ENCODE peak calls at places on chromosomes 1 and 21, in seven cellular contexts. One of them, this sample, is unnamed.

GRCh38 chr1:57424231-57425027 is 569 bp upstream of the DAB1 start:
- DNase-seq in astrocyte of the spinal cord: peak
- DNase-seq in glutamatergic neuron: peak
- DNase-seq in left ventricle myocardium inferior: peak
- DNase-seq in foreskin keratinocyte: peak
- DNase-seq in Caco-2: no peak
- DNase-seq in HFFc6: peak
- DNase-seq in this sample: no peak

GRCh38 chr1:2236695-2237677 is 8.9 kb downstream of the SKI start:
- DNase-seq in glutamatergic neuron: no peak
- DNase-seq in HFFc6: no peak
- DNase-seq in Caco-2: no peak
- DNase-seq in left ventricle myocardium inferior: no peak
- DNase-seq in foreskin keratinocyte: no peak
- DNase-seq in astrocyte of the spinal cord: no peak
- DNase-seq in this sample: no peak

GRCh38 chr1:232704694-232705680 is 75.1 kb upstream of the SIPA1L2 start:
- DNase-seq in glutamatergic neuron: no peak
- DNase-seq in Caco-2: peak
- DNase-seq in HFFc6: peak
- DNase-seq in foreskin keratinocyte: peak
- DNase-seq in left ventricle myocardium inferior: no peak
- DNase-seq in astrocyte of the spinal cord: peak
- DNase-seq in this sample: peak

GRCh38 chr21:27129215-27129614 is 162.3 kb upstream of the ADAMTS5 start:
- DNase-seq in foreskin keratinocyte: no peak
- DNase-seq in astrocyte of the spinal cord: no peak
- DNase-seq in left ventricle myocardium inferior: no peak
- DNase-seq in Caco-2: no peak
- DNase-seq in glutamatergic neuron: no peak
- DNase-seq in HFFc6: no peak
- DNase-seq in this sample: no peak

GRCh38 chr1:176826265-176826664 is 338.2 kb downstream of the ASTN1 start:
- DNase-seq in HFFc6: no peak
- DNase-seq in Caco-2: no peak
- DNase-seq in astrocyte of the spinal cord: no peak
- DNase-seq in left ventricle myocardium inferior: no peak
- DNase-seq in foreskin keratinocyte: no peak
- DNase-seq in glutamatergic neuron: no peak
- DNase-seq in this sample: no peak

GRCh38 chr1:52098139-52098871 is 42.2 kb downstream of the BTF3L4 start:
- DNase-seq in HFFc6: no peak
- DNase-seq in astrocyte of the spinal cord: no peak
- DNase-seq in left ventricle myocardium inferior: no peak
- DNase-seq in glutamatergic neuron: no peak
- DNase-seq in foreskin keratinocyte: no peak
- DNase-seq in Caco-2: no peak
- DNase-seq in this sample: no peak

GRCh38 chr1:111559736-111560279 is 56.4 kb upstream of the ADORA3 start:
- DNase-seq in left ventricle myocardium inferior: no peak
- DNase-seq in glutamatergic neuron: no peak
- DNase-seq in Caco-2: peak
- DNase-seq in HFFc6: peak
- DNase-seq in astrocyte of the spinal cord: peak
- DNase-seq in foreskin keratinocyte: peak
- DNase-seq in this sample: no peak

GRCh38 chr1:230940848-230941247 is 37.8 kb downstream of the TTC13 start:
- DNase-seq in HFFc6: peak
- DNase-seq in glutamatergic neuron: no peak
- DNase-seq in left ventricle myocardium inferior: no peak
- DNase-seq in foreskin keratinocyte: no peak
- DNase-seq in astrocyte of the spinal cord: peak
- DNase-seq in Caco-2: no peak
- DNase-seq in this sample: no peak

GRCh38 chr1:1187938-1188337 is 14.3 kb downstream of the TTLL10 start:
- DNase-seq in glutamatergic neuron: no peak
- DNase-seq in astrocyte of the spinal cord: no peak
- DNase-seq in foreskin keratinocyte: no peak
- DNase-seq in HFFc6: peak
- DNase-seq in Caco-2: no peak
- DNase-seq in left ventricle myocardium inferior: no peak
- DNase-seq in this sample: no peak

GRCh38 chr1:62336638-62337534 is 17.7 kb upstream of the KANK4 start:
- DNase-seq in foreskin keratinocyte: no peak
- DNase-seq in astrocyte of the spinal cord: no peak
- DNase-seq in Caco-2: no peak
- DNase-seq in left ventricle myocardium inferior: no peak
- DNase-seq in glutamatergic neuron: no peak
- DNase-seq in HFFc6: no peak
- DNase-seq in this sample: no peak

GRCh38 chr1:173095632-173096031 is 44.9 kb upstream of the TNFSF18 start:
- DNase-seq in foreskin keratinocyte: peak
- DNase-seq in Caco-2: no peak
- DNase-seq in left ventricle myocardium inferior: no peak
- DNase-seq in astrocyte of the spinal cord: peak
- DNase-seq in HFFc6: peak
- DNase-seq in glutamatergic neuron: no peak
- DNase-seq in this sample: no peak

GRCh38 chr1:184160942-184161698 is 109.6 kb downstream of the TSEN15 start:
- DNase-seq in foreskin keratinocyte: peak
- DNase-seq in HFFc6: peak
- DNase-seq in astrocyte of the spinal cord: no peak
- DNase-seq in left ventricle myocardium inferior: no peak
- DNase-seq in Caco-2: no peak
- DNase-seq in glutamatergic neuron: no peak
- DNase-seq in this sample: no peak

GRCh38 chr1:75579046-75579445 is 31.9 kb downstream of the SLC44A5 start:
- DNase-seq in astrocyte of the spinal cord: no peak
- DNase-seq in HFFc6: no peak
- DNase-seq in Caco-2: no peak
- DNase-seq in left ventricle myocardium inferior: no peak
- DNase-seq in glutamatergic neuron: no peak
- DNase-seq in foreskin keratinocyte: no peak
- DNase-seq in this sample: no peak

GRCh38 chr1:227945891-227946623 is 1.7 kb downstream of the WNT9A start:
- DNase-seq in foreskin keratinocyte: peak
- DNase-seq in Caco-2: no peak
- DNase-seq in left ventricle myocardium inferior: peak
- DNase-seq in HFFc6: no peak
- DNase-seq in glutamatergic neuron: peak
- DNase-seq in astrocyte of the spinal cord: peak
- DNase-seq in this sample: no peak

GRCh38 chr1:234845097-234845660 is 235.2 kb upstream of the IRF2BP2 start:
- DNase-seq in glutamatergic neuron: no peak
- DNase-seq in HFFc6: no peak
- DNase-seq in Caco-2: no peak
- DNase-seq in astrocyte of the spinal cord: peak
- DNase-seq in foreskin keratinocyte: no peak
- DNase-seq in left ventricle myocardium inferior: no peak
- DNase-seq in this sample: no peak

GRCh38 chr1:243390315-243390875 is 134.6 kb downstream of the SDCCAG8 start:
- DNase-seq in glutamatergic neuron: no peak
- DNase-seq in left ventricle myocardium inferior: no peak
- DNase-seq in HFFc6: no peak
- DNase-seq in Caco-2: no peak
- DNase-seq in foreskin keratinocyte: no peak
- DNase-seq in astrocyte of the spinal cord: no peak
- DNase-seq in this sample: no peak

DNA sequence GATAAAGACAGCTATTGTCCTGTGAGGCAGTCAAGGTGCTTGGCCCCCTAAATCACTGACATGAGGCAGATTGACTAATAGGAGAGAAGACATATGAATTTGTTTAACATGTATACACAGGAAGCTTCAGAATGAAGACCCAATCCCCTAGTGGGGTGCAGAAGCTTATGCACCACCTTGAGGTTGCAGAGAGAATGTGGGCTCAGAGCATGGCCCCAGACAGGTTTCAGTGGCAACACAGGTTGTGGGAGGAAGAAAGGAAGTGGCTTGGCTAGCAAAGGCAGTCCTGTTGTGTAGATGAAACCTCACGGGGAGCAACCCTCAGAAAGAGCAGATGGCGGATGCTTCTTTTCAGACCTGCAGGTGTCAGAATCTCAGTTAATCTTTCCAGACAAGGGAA is 37.0 kb upstream of the PARP1 start:
- DNase-seq in Caco-2: no peak
- DNase-seq in left ventricle myocardium inferior: no peak
- DNase-seq in astrocyte of the spinal cord: no peak
- DNase-seq in HFFc6: no peak
- DNase-seq in foreskin keratinocyte: no peak
- DNase-seq in glutamatergic neuron: no peak
- DNase-seq in this sample: no peak
- TF ChIP-seq CTCF in Caco-2: no peak
- TF ChIP-seq CTCF in left ventricle myocardium inferior: no peak
- TF ChIP-seq CTCF in astrocyte of the spinal cord: no peak
- TF ChIP-seq CTCF in HFFc6: no peak
- TF ChIP-seq CTCF in foreskin keratinocyte: no peak
- TF ChIP-seq CTCF in glutamatergic neuron: no peak
- TF ChIP-seq CTCF in this sample: no peak

DNA sequence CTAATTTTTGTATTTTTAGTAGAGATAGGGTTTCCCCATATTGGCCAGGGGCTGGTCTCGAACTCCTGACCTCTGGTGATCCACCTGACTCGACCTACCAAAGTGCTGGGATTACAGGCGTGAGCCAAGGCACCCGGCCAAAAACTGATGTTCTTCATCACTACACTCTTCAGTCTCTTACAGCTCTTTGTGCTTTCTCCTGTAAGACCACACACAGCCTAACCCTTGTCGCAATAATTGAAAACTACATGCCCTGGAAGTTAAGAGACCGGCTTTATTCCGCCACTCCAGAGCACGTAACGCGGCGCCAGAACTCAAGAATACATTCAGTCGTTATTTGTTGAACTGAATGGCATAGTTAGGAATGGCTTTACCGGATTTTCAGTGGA is 552 bp downstream of the GPATCH4 start:
- DNase-seq in foreskin keratinocyte: peak
- DNase-seq in astrocyte of the spinal cord: no peak
- DNase-seq in glutamatergic neuron: no peak
- DNase-seq in HFFc6: no peak
- DNase-seq in Caco-2: no peak
- DNase-seq in left ventricle myocardium inferior: no peak
- DNase-seq in this sample: no peak
- TF ChIP-seq CTCF in foreskin keratinocyte: no peak
- TF ChIP-seq CTCF in astrocyte of the spinal cord: no peak
- TF ChIP-seq CTCF in glutamatergic neuron: no peak
- TF ChIP-seq CTCF in HFFc6: no peak
- TF ChIP-seq CTCF in Caco-2: no peak
- TF ChIP-seq CTCF in left ventricle myocardium inferior: no peak
- TF ChIP-seq CTCF in this sample: no peak

GRCh38 chr1:84504580-84505021 is 1.6 kb upstream of the SPATA1 start:
- DNase-seq in foreskin keratinocyte: peak
- DNase-seq in Caco-2: no peak
- DNase-seq in astrocyte of the spinal cord: peak
- DNase-seq in glutamatergic neuron: no peak
- DNase-seq in left ventricle myocardium inferior: no peak
- DNase-seq in HFFc6: peak
- DNase-seq in this sample: no peak
- TF ChIP-seq CTCF in foreskin keratinocyte: no peak
- TF ChIP-seq CTCF in Caco-2: no peak
- TF ChIP-seq CTCF in astrocyte of the spinal cord: peak
- TF ChIP-seq CTCF in glutamatergic neuron: no peak
- TF ChIP-seq CTCF in left ventricle myocardium inferior: no peak
- TF ChIP-seq CTCF in HFFc6: no peak
- TF ChIP-seq CTCF in this sample: no peak

DNA sequence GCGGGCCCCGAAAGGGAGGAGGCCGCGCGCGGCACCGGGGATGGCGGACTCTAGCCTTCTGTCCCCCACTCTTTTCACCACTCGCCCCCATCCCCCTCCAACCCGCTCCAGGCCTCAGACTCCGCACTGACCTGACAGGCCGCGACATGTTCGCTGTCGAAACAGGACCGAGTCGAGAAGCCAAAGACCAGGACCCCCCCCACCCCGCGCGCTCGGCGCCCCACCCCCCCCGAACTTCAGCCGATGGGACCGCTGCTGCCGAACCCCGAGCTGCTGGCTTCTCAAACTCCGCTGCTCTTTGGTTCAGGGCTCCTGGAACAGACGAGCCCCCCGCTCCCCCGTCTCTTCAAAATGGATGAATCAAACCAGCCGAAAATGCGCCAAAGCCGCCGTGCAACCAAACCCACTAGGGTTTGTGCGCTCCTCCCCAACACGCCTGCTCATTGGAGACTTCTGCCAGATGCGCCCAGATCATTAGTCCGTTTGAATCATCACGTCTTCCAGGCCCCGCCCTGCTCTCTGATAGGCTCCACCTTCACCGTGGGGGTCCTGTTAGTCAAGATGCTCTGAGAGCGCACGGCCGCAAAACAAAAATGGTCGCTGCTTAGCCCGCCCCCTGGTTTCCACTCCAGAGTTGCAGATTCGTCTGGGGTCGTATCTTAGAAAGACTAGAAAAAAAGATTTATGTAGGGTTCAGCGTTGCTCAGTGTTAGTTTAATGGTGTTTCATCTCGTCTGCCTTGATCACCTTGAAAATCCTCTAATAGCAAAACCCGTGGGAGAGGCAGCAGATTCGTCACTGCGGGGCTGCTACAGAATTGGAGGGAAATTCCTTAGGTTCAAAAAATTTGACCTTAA is at the start of gene NUCKS1:
- DNase-seq in left ventricle myocardium inferior: peak
- DNase-seq in foreskin keratinocyte: peak
- DNase-seq in HFFc6: peak
- DNase-seq in glutamatergic neuron: peak
- DNase-seq in astrocyte of the spinal cord: peak
- DNase-seq in Caco-2: peak
- DNase-seq in this sample: peak
- TF ChIP-seq CTCF in left ventricle myocardium inferior: peak
- TF ChIP-seq CTCF in foreskin keratinocyte: no peak
- TF ChIP-seq CTCF in HFFc6: peak
- TF ChIP-seq CTCF in glutamatergic neuron: no peak
- TF ChIP-seq CTCF in astrocyte of the spinal cord: peak
- TF ChIP-seq CTCF in Caco-2: no peak
- TF ChIP-seq CTCF in this sample: no peak

GRCh38 chr1:48071513-48071912 is 74.3 kb upstream of the TRABD2B start:
- DNase-seq in left ventricle myocardium inferior: no peak
- DNase-seq in foreskin keratinocyte: no peak
- DNase-seq in astrocyte of the spinal cord: no peak
- DNase-seq in glutamatergic neuron: no peak
- DNase-seq in Caco-2: no peak
- DNase-seq in HFFc6: no peak
- DNase-seq in this sample: no peak
- TF ChIP-seq CTCF in left ventricle myocardium inferior: no peak
- TF ChIP-seq CTCF in foreskin keratinocyte: no peak
- TF ChIP-seq CTCF in astrocyte of the spinal cord: no peak
- TF ChIP-seq CTCF in glutamatergic neuron: no peak
- TF ChIP-seq CTCF in Caco-2: no peak
- TF ChIP-seq CTCF in HFFc6: no peak
- TF ChIP-seq CTCF in this sample: no peak

GRCh38 chr1:38142606-38143005 is 96.0 kb upstream of the POU3F1 start:
- DNase-seq in glutamatergic neuron: no peak
- DNase-seq in HFFc6: no peak
- DNase-seq in left ventricle myocardium inferior: no peak
- DNase-seq in Caco-2: no peak
- DNase-seq in astrocyte of the spinal cord: no peak
- DNase-seq in foreskin keratinocyte: no peak
- DNase-seq in this sample: no peak
- TF ChIP-seq CTCF in glutamatergic neuron: no peak
- TF ChIP-seq CTCF in HFFc6: no peak
- TF ChIP-seq CTCF in left ventricle myocardium inferior: no peak
- TF ChIP-seq CTCF in Caco-2: no peak
- TF ChIP-seq CTCF in astrocyte of the spinal cord: no peak
- TF ChIP-seq CTCF in foreskin keratinocyte: no peak
- TF ChIP-seq CTCF in this sample: no peak

GRCh38 chr21:35023396-35024070 is 25.6 kb downstream of the RUNX1 start:
- DNase-seq in HFFc6: no peak
- DNase-seq in Caco-2: no peak
- DNase-seq in foreskin keratinocyte: no peak
- DNase-seq in astrocyte of the spinal cord: no peak
- DNase-seq in left ventricle myocardium inferior: no peak
- DNase-seq in glutamatergic neuron: no peak
- DNase-seq in this sample: no peak
- TF ChIP-seq CTCF in HFFc6: no peak
- TF ChIP-seq CTCF in Caco-2: no peak
- TF ChIP-seq CTCF in foreskin keratinocyte: no peak
- TF ChIP-seq CTCF in astrocyte of the spinal cord: no peak
- TF ChIP-seq CTCF in left ventricle myocardium inferior: no peak
- TF ChIP-seq CTCF in glutamatergic neuron: no peak
- TF ChIP-seq CTCF in this sample: no peak